ENCODE peak calls at places on chromosomes 5 and 9, in five cellular contexts. Q, S, X, W and H are unnamed samples.
A peak's percentile ranks its signal among the peaks of the same experiment; 100 is the strongest.

GRCh38 chr5:54291498-54291897 is 18.9 kb downstream of the ARL15 start:
- DNase-seq in Q (no peak), S (no peak), X (no peak), W (no peak), H (no peak)

GRCh38 chr9:114930063-114930812 is at the start of gene TNFSF8:
- DNase-seq in W (no peak), S (no peak), Q (no peak), X (no peak), H (no peak)

GRCh38 chr9:36437790-36438189 is 37.7 kb upstream of the RNF38 start:
- DNase-seq in S (no peak), W (no peak), X (no peak), Q (no peak), H (no peak)

GRCh38 chr5:59786271-59786805 is 107.2 kb downstream of the PDE4D start:
- DNase-seq in W (peak; percentile 86), S (no peak), X (peak; percentile 27), Q (no peak), H (no peak)

GRCh38 chr5:143244000-143244736 is 159.3 kb downstream of the NR3C1 start:
- DNase-seq in S (no peak), W (peak; percentile 95), Q (no peak), X (peak; percentile 98), H (peak; percentile 88)

GRCh38 chr5:137218471-137218870 is 280.7 kb downstream of the SPOCK1 start:
- DNase-seq in Q (no peak), S (no peak), W (peak; percentile 41), X (peak; percentile 52), H (peak; percentile 63)

GRCh38 chr5:74303575-74303974 is 337.0 kb downstream of the ENC1 start:
- DNase-seq in S (no peak), W (no peak), X (no peak), Q (no peak), H (no peak)

GRCh38 chr5:127757576-127757975 is 54.4 kb downstream of the CCDC192 start:
- DNase-seq in Q (no peak), X (peak; percentile 65), W (no peak), S (no peak), H (peak; percentile 27)

GRCh38 chr9:111147021-111147420 is 108.8 kb upstream of the LPAR1 start:
- DNase-seq in W (no peak), X (no peak), S (no peak), Q (no peak), H (no peak)

GRCh38 chr9:36818242-36818938 is 215.7 kb downstream of the PAX5 start:
- DNase-seq in S (no peak), X (no peak), Q (no peak), W (no peak), H (no peak)

GRCh38 chr9:37859043-37859442 is 44.9 kb downstream of the SLC25A51 start:
- DNase-seq in X (peak; percentile 33), Q (no peak), S (no peak), W (no peak), H (no peak)

GRCh38 chr9:133522073-133522910 is 2.5 kb downstream of the MYMK start:
- DNase-seq in W (no peak), Q (peak; percentile 42), S (no peak), X (no peak), H (no peak)

GRCh38 chr5:124743534-124744169 is 2.8 kb downstream of the ZNF608 start:
- DNase-seq in X (no peak), Q (no peak), W (no peak), S (no peak), H (peak; percentile 76)

GRCh38 chr5:132474131-132474723 is 16.3 kb downstream of the IRF1 start:
- DNase-seq in S (no peak), Q (no peak), X (no peak), W (no peak), H (no peak)

GRCh38 chr9:123929177-123929869 is 603 bp downstream of the DENND1A start:
- DNase-seq in X (no peak), S (peak; percentile 29), Q (peak; percentile 55), W (no peak), H (no peak)

GRCh38 chr5:172868924-172869565 is 35.0 kb downstream of the ERGIC1 start:
- DNase-seq in W (peak; percentile 73), X (peak; percentile 96), S (no peak), Q (peak; percentile 74), H (peak; percentile 91)

GRCh38 chr9:37549527-37549926 is 26.7 kb downstream of the FBXO10 start:
- DNase-seq in W (no peak), S (no peak), X (peak; percentile 40), Q (no peak), H (peak; percentile 15)

GRCh38 chr5:78806544-78806943 is 158.0 kb upstream of the LHFPL2 start:
- DNase-seq in Q (no peak), X (peak; percentile 94), S (no peak), W (no peak), H (no peak)

GRCh38 chr9:114936566-114936965 is 6.2 kb upstream of the TNFSF8 start:
- DNase-seq in Q (no peak), W (no peak), S (no peak), X (no peak), H (no peak)

GRCh38 chr5:81815318-81815717 is 64.4 kb upstream of the SSBP2 start:
- DNase-seq in W (no peak), X (no peak), Q (no peak), S (no peak), H (no peak)

GRCh38 chr5:81819556-81820314 is 68.8 kb upstream of the SSBP2 start:
- DNase-seq in S (no peak), W (no peak), X (peak; percentile 61), Q (no peak), H (no peak)

GRCh38 chr5:81817086-81817485 is 66.2 kb upstream of the SSBP2 start:
- DNase-seq in Q (no peak), X (no peak), S (no peak), W (no peak), H (no peak)

GRCh38 chr5:81817980-81818379 is 67.1 kb upstream of the SSBP2 start:
- DNase-seq in Q (no peak), W (no peak), S (no peak), X (no peak), H (no peak)

DNA sequence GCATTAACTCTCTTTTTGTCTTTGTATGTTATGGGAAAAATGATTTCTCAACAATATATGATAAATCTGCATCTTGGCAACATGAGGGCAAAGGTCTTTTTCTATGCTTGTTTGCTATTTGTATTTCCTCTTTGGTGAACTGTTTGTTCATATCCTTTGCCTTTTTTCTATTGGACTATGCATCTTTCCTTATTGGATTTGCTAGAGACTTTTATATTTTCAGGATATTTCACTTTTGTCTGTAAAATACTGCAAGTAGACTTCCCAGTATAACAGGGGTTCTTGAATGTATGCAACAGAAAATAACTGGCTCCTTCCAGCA is 69.4 kb upstream of the SSBP2 start:
- DNase-seq in X (no peak), Q (no peak), S (no peak), W (no peak), H (no peak)
- TF ChIP-seq CTCF in X (no peak), Q (no peak), S (no peak), W (no peak), H (no peak)

GRCh38 chr9:137039611-137040366 is 6.2 kb downstream of the NPDC1 start:
- DNase-seq in W (no peak), X (no peak), S (no peak), Q (no peak), H (no peak)

GRCh38 chr9:137038916-137039315 is 7.0 kb upstream of the FUT7 start:
- DNase-seq in Q (no peak), S (no peak), W (no peak), X (no peak), H (no peak)

GRCh38 chr9:137042751-137043727 is 2.9 kb downstream of the NPDC1 start:
- DNase-seq in Q (no peak), X (no peak), W (no peak), S (no peak), H (no peak)

GRCh38 chr9:137040568-137040967 is 5.4 kb downstream of the NPDC1 start:
- DNase-seq in W (no peak), Q (no peak), X (no peak), S (no peak), H (no peak)

GRCh38 chr9:137041134-137041533 is 4.8 kb downstream of the NPDC1 start:
- DNase-seq in X (no peak), Q (no peak), S (no peak), W (no peak), H (no peak)
- TF ChIP-seq CTCF in X (no peak), Q (no peak), S (no peak), W (no peak), H (no peak)

GRCh38 chr9:5425006-5425628 is 12.6 kb downstream of the PLGRKT start:
- DNase-seq in W (no peak), Q (no peak), S (no peak), X (no peak), H (no peak)
- TF ChIP-seq CTCF in W (peak; percentile 35), Q (peak; percentile 7), S (peak; percentile 58), X (peak; percentile 43), H (peak; percentile 59)

GRCh38 chr9:15096959-15097358 is 186.7 kb upstream of the FREM1 start:
- DNase-seq in Q (no peak), W (no peak), S (no peak), X (no peak), H (no peak)
- TF ChIP-seq CTCF in Q (no peak), W (no peak), S (no peak), X (no peak), H (no peak)

GRCh38 chr5:140148508-140148907 is 22.8 kb downstream of the IGIP start:
- DNase-seq in S (peak; percentile 71), X (no peak), Q (no peak), W (no peak), H (no peak)
- TF ChIP-seq CTCF in S (no peak), X (no peak), Q (no peak), W (no peak), H (peak; percentile 23)

DNA sequence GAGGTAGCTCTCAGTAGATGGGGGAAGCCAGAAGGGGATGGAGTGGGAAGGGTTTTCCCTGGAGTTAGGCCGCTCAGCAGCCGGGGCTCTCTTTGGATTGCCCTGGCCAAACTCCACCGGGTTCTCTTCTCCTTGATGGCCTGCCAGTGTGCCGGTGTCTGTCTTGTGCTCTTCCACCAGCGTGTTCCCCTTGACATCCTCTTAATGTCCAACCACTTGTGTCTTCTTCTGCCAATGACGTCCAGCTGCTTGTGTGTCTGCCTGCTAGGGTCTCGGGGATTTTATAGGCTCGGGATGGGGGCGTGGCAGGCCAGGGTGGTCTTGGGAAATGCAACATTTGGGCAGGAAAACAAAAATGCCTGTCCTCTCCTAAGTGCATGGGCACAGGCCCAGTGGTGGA is 313.1 kb upstream of the PUM3 start:
- DNase-seq in X (no peak), W (no peak), S (no peak), Q (no peak), H (no peak)
- TF ChIP-seq CTCF in X (no peak), W (no peak), S (no peak), Q (no peak), H (no peak)